ENCODE peak calls at places on chromosome 15, in eight cellular contexts. One of them, this sample, is unnamed.

GRCh38 chr15:84981711-84982300 is at the start of gene PDE8A:
- DNase-seq in SJSA1: peak
- DNase-seq in heart right ventricle: peak
- DNase-seq in breast epithelium: no peak
- DNase-seq in HCT116: no peak
- DNase-seq in CD8-positive, alpha-beta T cell: peak
- DNase-seq in CD8-positive, alpha-beta memory T cell: peak
- DNase-seq in GM23248: peak
- DNase-seq in this sample: peak

GRCh38 chr15:78838480-78838879 is 27.2 kb upstream of the ADAMTS7 start:
- DNase-seq in SJSA1: no peak
- DNase-seq in CD8-positive, alpha-beta memory T cell: no peak
- DNase-seq in GM23248: peak
- DNase-seq in breast epithelium: no peak
- DNase-seq in HCT116: no peak
- DNase-seq in CD8-positive, alpha-beta T cell: no peak
- DNase-seq in heart right ventricle: no peak
- DNase-seq in this sample: no peak

GRCh38 chr15:84112025-84112424 is 123.5 kb upstream of the GOLGA6L4 start:
- DNase-seq in SJSA1: no peak
- DNase-seq in HCT116: no peak
- DNase-seq in GM23248: no peak
- DNase-seq in breast epithelium: no peak
- DNase-seq in CD8-positive, alpha-beta T cell: no peak
- DNase-seq in heart right ventricle: no peak
- DNase-seq in CD8-positive, alpha-beta memory T cell: no peak
- DNase-seq in this sample: peak

GRCh38 chr15:42035362-42035761 is 14.5 kb upstream of the PLA2G4E start:
- DNase-seq in CD8-positive, alpha-beta T cell: no peak
- DNase-seq in breast epithelium: no peak
- DNase-seq in heart right ventricle: no peak
- DNase-seq in SJSA1: no peak
- DNase-seq in CD8-positive, alpha-beta memory T cell: no peak
- DNase-seq in HCT116: no peak
- DNase-seq in GM23248: peak
- DNase-seq in this sample: peak

GRCh38 chr15:45648521-45649200 is 13.8 kb downstream of the SQOR start:
- DNase-seq in CD8-positive, alpha-beta T cell: no peak
- DNase-seq in CD8-positive, alpha-beta memory T cell: no peak
- DNase-seq in heart right ventricle: no peak
- DNase-seq in HCT116: peak
- DNase-seq in SJSA1: no peak
- DNase-seq in GM23248: peak
- DNase-seq in breast epithelium: no peak
- DNase-seq in this sample: peak

GRCh38 chr15:70775160-70775559 is 11.8 kb upstream of the UACA start:
- DNase-seq in HCT116: no peak
- DNase-seq in CD8-positive, alpha-beta memory T cell: no peak
- DNase-seq in breast epithelium: no peak
- DNase-seq in GM23248: peak
- DNase-seq in SJSA1: peak
- DNase-seq in heart right ventricle: no peak
- DNase-seq in CD8-positive, alpha-beta T cell: no peak
- DNase-seq in this sample: peak

GRCh38 chr15:40493089-40493840 is 22.5 kb downstream of the CHST14 start:
- DNase-seq in SJSA1: no peak
- DNase-seq in heart right ventricle: no peak
- DNase-seq in CD8-positive, alpha-beta memory T cell: no peak
- DNase-seq in CD8-positive, alpha-beta T cell: peak
- DNase-seq in breast epithelium: no peak
- DNase-seq in GM23248: peak
- DNase-seq in HCT116: no peak
- DNase-seq in this sample: peak

GRCh38 chr15:98785796-98786581 is 137.7 kb downstream of the IGF1R start:
- DNase-seq in CD8-positive, alpha-beta memory T cell: no peak
- DNase-seq in CD8-positive, alpha-beta T cell: no peak
- DNase-seq in GM23248: no peak
- DNase-seq in heart right ventricle: peak
- DNase-seq in SJSA1: no peak
- DNase-seq in HCT116: no peak
- DNase-seq in breast epithelium: no peak
- DNase-seq in this sample: no peak

GRCh38 chr15:78243491-78243941 is 9.2 kb upstream of the ACSBG1 start:
- DNase-seq in CD8-positive, alpha-beta memory T cell: no peak
- DNase-seq in SJSA1: no peak
- DNase-seq in GM23248: peak
- DNase-seq in HCT116: no peak
- DNase-seq in CD8-positive, alpha-beta T cell: no peak
- DNase-seq in breast epithelium: peak
- DNase-seq in heart right ventricle: peak
- DNase-seq in this sample: peak

GRCh38 chr15:43911235-43911661 is 84.4 kb downstream of the WDR76 start:
- DNase-seq in CD8-positive, alpha-beta T cell: no peak
- DNase-seq in GM23248: peak
- DNase-seq in SJSA1: no peak
- DNase-seq in CD8-positive, alpha-beta memory T cell: no peak
- DNase-seq in heart right ventricle: peak
- DNase-seq in breast epithelium: no peak
- DNase-seq in HCT116: no peak
- DNase-seq in this sample: peak

GRCh38 chr15:69298697-69299441 is at the start of gene PAQR5:
- DNase-seq in SJSA1: peak
- DNase-seq in CD8-positive, alpha-beta T cell: no peak
- DNase-seq in heart right ventricle: peak
- DNase-seq in HCT116: no peak
- DNase-seq in breast epithelium: no peak
- DNase-seq in CD8-positive, alpha-beta memory T cell: no peak
- DNase-seq in GM23248: peak
- DNase-seq in this sample: no peak

GRCh38 chr15:101168463-101168824 is 83.4 kb downstream of the CHSY1 start:
- DNase-seq in heart right ventricle: no peak
- DNase-seq in breast epithelium: no peak
- DNase-seq in CD8-positive, alpha-beta T cell: no peak
- DNase-seq in SJSA1: no peak
- DNase-seq in GM23248: peak
- DNase-seq in HCT116: no peak
- DNase-seq in CD8-positive, alpha-beta memory T cell: no peak
- DNase-seq in this sample: no peak

GRCh38 chr15:27851811-27852210 is 247.3 kb downstream of the OCA2 start:
- DNase-seq in CD8-positive, alpha-beta memory T cell: no peak
- DNase-seq in heart right ventricle: no peak
- DNase-seq in HCT116: no peak
- DNase-seq in SJSA1: no peak
- DNase-seq in GM23248: no peak
- DNase-seq in breast epithelium: no peak
- DNase-seq in CD8-positive, alpha-beta T cell: no peak
- DNase-seq in this sample: no peak

GRCh38 chr15:88803920-88804247 is 648 bp downstream of the ACAN start:
- DNase-seq in heart right ventricle: no peak
- DNase-seq in CD8-positive, alpha-beta memory T cell: no peak
- DNase-seq in SJSA1: no peak
- DNase-seq in HCT116: no peak
- DNase-seq in CD8-positive, alpha-beta T cell: no peak
- DNase-seq in GM23248: no peak
- DNase-seq in breast epithelium: no peak
- DNase-seq in this sample: no peak

GRCh38 chr15:80153900-80154299 is 1.1 kb downstream of the FAH start:
- DNase-seq in heart right ventricle: no peak
- DNase-seq in breast epithelium: no peak
- DNase-seq in HCT116: no peak
- DNase-seq in GM23248: no peak
- DNase-seq in CD8-positive, alpha-beta memory T cell: no peak
- DNase-seq in CD8-positive, alpha-beta T cell: no peak
- DNase-seq in SJSA1: no peak
- DNase-seq in this sample: no peak

GRCh38 chr15:74200871-74201419 is 1.6 kb downstream of the STRA6 start:
- DNase-seq in breast epithelium: no peak
- DNase-seq in SJSA1: peak
- DNase-seq in heart right ventricle: no peak
- DNase-seq in GM23248: peak
- DNase-seq in HCT116: no peak
- DNase-seq in CD8-positive, alpha-beta T cell: no peak
- DNase-seq in CD8-positive, alpha-beta memory T cell: no peak
- DNase-seq in this sample: no peak

GRCh38 chr15:34616613-34617012 is 33.2 kb upstream of the GOLGA8B start:
- DNase-seq in heart right ventricle: peak
- DNase-seq in CD8-positive, alpha-beta memory T cell: no peak
- DNase-seq in GM23248: peak
- DNase-seq in HCT116: peak
- DNase-seq in breast epithelium: no peak
- DNase-seq in CD8-positive, alpha-beta T cell: no peak
- DNase-seq in SJSA1: peak
- DNase-seq in this sample: peak

GRCh38 chr15:81485806-81486205 is 111.8 kb upstream of the TMC3 start:
- DNase-seq in CD8-positive, alpha-beta memory T cell: no peak
- DNase-seq in HCT116: no peak
- DNase-seq in GM23248: no peak
- DNase-seq in CD8-positive, alpha-beta T cell: no peak
- DNase-seq in SJSA1: no peak
- DNase-seq in breast epithelium: no peak
- DNase-seq in heart right ventricle: no peak
- DNase-seq in this sample: no peak
- H3K27ac ChIP-seq in CD8-positive, alpha-beta memory T cell: no peak
- H3K27ac ChIP-seq in HCT116: no peak
- H3K27ac ChIP-seq in GM23248: no peak
- H3K27ac ChIP-seq in CD8-positive, alpha-beta T cell: no peak
- H3K27ac ChIP-seq in SJSA1: no peak
- H3K27ac ChIP-seq in breast epithelium: no peak
- H3K27ac ChIP-seq in heart right ventricle: no peak
- H3K27ac ChIP-seq in this sample: no peak

GRCh38 chr15:39302936-39303335 is 277.9 kb upstream of the THBS1 start:
- DNase-seq in CD8-positive, alpha-beta T cell: no peak
- DNase-seq in GM23248: no peak
- DNase-seq in breast epithelium: no peak
- DNase-seq in HCT116: no peak
- DNase-seq in SJSA1: no peak
- DNase-seq in CD8-positive, alpha-beta memory T cell: no peak
- DNase-seq in heart right ventricle: no peak
- DNase-seq in this sample: no peak

GRCh38 chr15:39298563-39298962 is 282.3 kb upstream of the THBS1 start:
- DNase-seq in GM23248: no peak
- DNase-seq in HCT116: no peak
- DNase-seq in CD8-positive, alpha-beta T cell: no peak
- DNase-seq in heart right ventricle: no peak
- DNase-seq in breast epithelium: no peak
- DNase-seq in CD8-positive, alpha-beta memory T cell: no peak
- DNase-seq in SJSA1: no peak
- DNase-seq in this sample: no peak

GRCh38 chr15:39299506-39300267 is 281.2 kb upstream of the THBS1 start:
- DNase-seq in breast epithelium: no peak
- DNase-seq in CD8-positive, alpha-beta memory T cell: no peak
- DNase-seq in HCT116: no peak
- DNase-seq in SJSA1: no peak
- DNase-seq in CD8-positive, alpha-beta T cell: no peak
- DNase-seq in heart right ventricle: no peak
- DNase-seq in GM23248: peak
- DNase-seq in this sample: no peak

GRCh38 chr15:39301589-39301999 is 279.3 kb upstream of the THBS1 start:
- DNase-seq in CD8-positive, alpha-beta memory T cell: no peak
- DNase-seq in GM23248: peak
- DNase-seq in SJSA1: peak
- DNase-seq in HCT116: no peak
- DNase-seq in CD8-positive, alpha-beta T cell: no peak
- DNase-seq in heart right ventricle: no peak
- DNase-seq in breast epithelium: no peak
- DNase-seq in this sample: peak

GRCh38 chr15:39300451-39301153 is 280.3 kb upstream of the THBS1 start:
- DNase-seq in CD8-positive, alpha-beta memory T cell: no peak
- DNase-seq in GM23248: peak
- DNase-seq in HCT116: no peak
- DNase-seq in heart right ventricle: no peak
- DNase-seq in CD8-positive, alpha-beta T cell: no peak
- DNase-seq in SJSA1: peak
- DNase-seq in breast epithelium: no peak
- DNase-seq in this sample: peak
- H3K27ac ChIP-seq in CD8-positive, alpha-beta memory T cell: no peak
- H3K27ac ChIP-seq in GM23248: peak
- H3K27ac ChIP-seq in HCT116: no peak
- H3K27ac ChIP-seq in heart right ventricle: no peak
- H3K27ac ChIP-seq in CD8-positive, alpha-beta T cell: no peak
- H3K27ac ChIP-seq in SJSA1: peak
- H3K27ac ChIP-seq in breast epithelium: no peak
- H3K27ac ChIP-seq in this sample: peak

GRCh38 chr15:92029104-92029466 is 175.6 kb downstream of the SLCO3A1 start:
- DNase-seq in HCT116: no peak
- DNase-seq in CD8-positive, alpha-beta T cell: no peak
- DNase-seq in heart right ventricle: peak
- DNase-seq in GM23248: no peak
- DNase-seq in breast epithelium: no peak
- DNase-seq in CD8-positive, alpha-beta memory T cell: no peak
- DNase-seq in SJSA1: no peak
- DNase-seq in this sample: no peak
- H3K27ac ChIP-seq in HCT116: no peak
- H3K27ac ChIP-seq in CD8-positive, alpha-beta T cell: no peak
- H3K27ac ChIP-seq in heart right ventricle: peak
- H3K27ac ChIP-seq in GM23248: no peak
- H3K27ac ChIP-seq in breast epithelium: peak
- H3K27ac ChIP-seq in CD8-positive, alpha-beta memory T cell: no peak
- H3K27ac ChIP-seq in SJSA1: no peak
- H3K27ac ChIP-seq in this sample: no peak

GRCh38 chr15:48993411-48993810 is 29.7 kb upstream of the SHC4 start:
- DNase-seq in breast epithelium: no peak
- DNase-seq in CD8-positive, alpha-beta T cell: no peak
- DNase-seq in SJSA1: no peak
- DNase-seq in CD8-positive, alpha-beta memory T cell: no peak
- DNase-seq in HCT116: no peak
- DNase-seq in GM23248: peak
- DNase-seq in heart right ventricle: no peak
- DNase-seq in this sample: no peak
- H3K27ac ChIP-seq in breast epithelium: no peak
- H3K27ac ChIP-seq in CD8-positive, alpha-beta T cell: no peak
- H3K27ac ChIP-seq in SJSA1: no peak
- H3K27ac ChIP-seq in CD8-positive, alpha-beta memory T cell: no peak
- H3K27ac ChIP-seq in HCT116: no peak
- H3K27ac ChIP-seq in GM23248: no peak
- H3K27ac ChIP-seq in heart right ventricle: no peak
- H3K27ac ChIP-seq in this sample: no peak

GRCh38 chr15:64430000-64430735 is 30.2 kb upstream of the ZNF609 start:
- DNase-seq in CD8-positive, alpha-beta T cell: peak
- DNase-seq in SJSA1: peak
- DNase-seq in HCT116: no peak
- DNase-seq in breast epithelium: no peak
- DNase-seq in CD8-positive, alpha-beta memory T cell: peak
- DNase-seq in GM23248: peak
- DNase-seq in heart right ventricle: peak
- DNase-seq in this sample: peak
- H3K27ac ChIP-seq in CD8-positive, alpha-beta T cell: peak
- H3K27ac ChIP-seq in SJSA1: peak
- H3K27ac ChIP-seq in HCT116: no peak
- H3K27ac ChIP-seq in breast epithelium: peak
- H3K27ac ChIP-seq in CD8-positive, alpha-beta memory T cell: no peak
- H3K27ac ChIP-seq in GM23248: peak
- H3K27ac ChIP-seq in heart right ventricle: peak
- H3K27ac ChIP-seq in this sample: no peak